ENCODE peak calls at places on chromosomes 6 and 20, in four cellular contexts. S is mammary epithelial cell, J is IMR-90, Y is mesendoderm. N is an unnamed sample.

GRCh38 chr6:36171573-36171972 is 25.0 kb upstream of the BRPF3 start:
- DNase-seq in S (no peak), J (no peak), Y (no peak), N (no peak)

GRCh38 chr6:1384549-1385128 is 4.7 kb upstream of the FOXF2 start:
- DNase-seq in S (no peak), J (no peak), Y (no peak), N (no peak)

GRCh38 chr20:3307695-3308094 is 68.7 kb upstream of the SLC4A11 start:
- DNase-seq in S (no peak), J (peak; percentile 19), Y (no peak), N (peak; percentile 68)

GRCh38 chr6:53065266-53066058 is at the start of gene FBXO9:
- DNase-seq in S (no peak), J (no peak), Y (peak; percentile 46), N (peak; percentile 83)

GRCh38 chr20:3250091-3250504 is 11.1 kb upstream of the SLC4A11 start:
- DNase-seq in S (no peak), J (no peak), Y (peak; percentile 91), N (no peak)

GRCh38 chr6:113690255-113690956 is 166.7 kb upstream of the MARCKS start:
- DNase-seq in S (peak; percentile 94), J (peak; percentile 94), Y (no peak), N (peak; percentile 88)

GRCh38 chr6:44494011-44494501 is 106.5 kb downstream of the CDC5L start:
- DNase-seq in S (peak; percentile 80), J (peak; percentile 76), Y (peak; percentile 32), N (peak; percentile 76)

GRCh38 chr20:59779656-59780380 is 153.6 kb downstream of the SYCP2 start:
- DNase-seq in S (no peak), J (no peak), Y (no peak), N (no peak)

GRCh38 chr6:116847234-116847633 is 18.4 kb upstream of the GPRC6A start:
- DNase-seq in S (peak; percentile 24), J (peak; percentile 41), Y (peak; percentile 35), N (peak; percentile 70)

GRCh38 chr6:131122007-131122406 is 13.3 kb upstream of the AKAP7 start:
- DNase-seq in S (no peak), J (peak; percentile 31), Y (no peak), N (no peak)

GRCh38 chr6:125511809-125512341 is 210.1 kb upstream of the HDDC2 start:
- DNase-seq in S (no peak), J (no peak), Y (no peak), N (peak; percentile 19)

GRCh38 chr6:54697423-54697822 is 149.1 kb upstream of the FAM83B start:
- DNase-seq in S (peak; percentile 37), J (peak; percentile 16), Y (peak; percentile 46), N (peak; percentile 52)

GRCh38 chr6:154501287-154501868 is 9.1 kb downstream of the CNKSR3 start:
- DNase-seq in S (no peak), J (no peak), Y (no peak), N (no peak)

GRCh38 chr6:56188429-56188828 is 59.0 kb downstream of the COL21A1 start:
- DNase-seq in S (no peak), J (no peak), Y (no peak), N (no peak)

GRCh38 chr6:25485820-25486559 is 166.0 kb upstream of the SCGN start:
- DNase-seq in S (no peak), J (no peak), Y (peak; percentile 38), N (no peak)

GRCh38 chr20:57013741-57014140 is 252.7 kb downstream of the BMP7 start:
- DNase-seq in S (peak; percentile 18), J (no peak), Y (peak; percentile 71), N (peak; percentile 15)

GRCh38 chr6:132003516-132004178 is 52.5 kb upstream of the CCN2 start:
- DNase-seq in S (peak; percentile 51), J (no peak), Y (no peak), N (no peak)

GRCh38 chr6:18119236-18119635 is 3.2 kb downstream of the NHLRC1 start:
- DNase-seq in S (no peak), J (no peak), Y (no peak), N (no peak)

GRCh38 chr20:48295445-48295903 is 510.2 kb upstream of the SULF2 start:
- DNase-seq in S (peak; percentile 88), J (peak; percentile 94), Y (peak; percentile 100), N (peak; percentile 94)

GRCh38 chr6:153183925-153184324 is 52.8 kb upstream of the RGS17 start:
- DNase-seq in S (no peak), J (no peak), Y (no peak), N (no peak)

GRCh38 chr6:169723991-169724553 is at the start of gene PHF10:
- DNase-seq in S (no peak), J (no peak), Y (peak; percentile 52), N (peak; percentile 75)

GRCh38 chr6:70312165-70312564 is 9.3 kb upstream of the COL9A1 start:
- DNase-seq in S (peak; percentile 98), J (peak; percentile 78), Y (peak; percentile 37), N (peak; percentile 33)

GRCh38 chr6:129195666-129196065 is 312.7 kb downstream of the LAMA2 start:
- DNase-seq in S (no peak), J (no peak), Y (peak; percentile 46), N (peak; percentile 34)

GRCh38 chr20:38002422-38002821 is 30.8 kb downstream of the TTI1 start:
- DNase-seq in S (no peak), J (no peak), Y (no peak), N (no peak)

GRCh38 chr6:142695016-142695415 is 250.0 kb downstream of the HIVEP2 start:
- DNase-seq in S (no peak), J (peak; percentile 35), Y (no peak), N (no peak)

GRCh38 chr20:47681977-47682812 is 103.1 kb downstream of the SULF2 start:
- DNase-seq in S (no peak), J (no peak), Y (no peak), N (no peak)

GRCh38 chr20:47272893-47273590 is 83.5 kb downstream of the ZMYND8 start:
- DNase-seq in S (peak; percentile 60), J (peak; percentile 71), Y (peak; percentile 81), N (peak; percentile 91)

GRCh38 chr6:12291785-12292604 is 1.8 kb downstream of the EDN1 start:
- DNase-seq in S (peak; percentile 44), J (peak; percentile 33), Y (peak; percentile 76), N (peak; percentile 50)

GRCh38 chr20:58650181-58650775 is 805 bp upstream of the STX16 start:
- DNase-seq in S (no peak), J (no peak), Y (no peak), N (no peak)

GRCh38 chr6:44985006-44985405 is 343.1 kb upstream of the RUNX2 start:
- DNase-seq in S (no peak), J (no peak), Y (no peak), N (no peak)

GRCh38 chr6:25301358-25301757 is 22.2 kb downstream of the CARMIL1 start:
- DNase-seq in S (no peak), J (no peak), Y (no peak), N (no peak)

GRCh38 chr6:139970591-139970991 is 596.1 kb upstream of the CITED2 start:
- DNase-seq in S (no peak), J (peak; percentile 63), Y (no peak), N (peak; percentile 28)

GRCh38 chr6:147947521-147947920 is 395.1 kb upstream of the SASH1 start:
- DNase-seq in S (no peak), J (peak; percentile 10), Y (no peak), N (peak; percentile 78)

GRCh38 chr6:104959453-104959858 is 2.5 kb downstream of the LIN28B start:
- DNase-seq in S (no peak), J (no peak), Y (peak; percentile 28), N (no peak)

GRCh38 chr6:3885262-3886036 is 36.3 kb downstream of the FAM50B start:
- DNase-seq in S (no peak), J (no peak), Y (peak; percentile 85), N (no peak)

GRCh38 chr20:38256966-38257365 is 3.6 kb downstream of the KIAA1755 start:
- DNase-seq in S (no peak), J (no peak), Y (no peak), N (no peak)

GRCh38 chr6:139148557-139149220 is 13.8 kb downstream of the HECA start:
- DNase-seq in S (no peak), J (peak; percentile 43), Y (no peak), N (no peak)

GRCh38 chr20:54573838-54574237 is 98.4 kb downstream of the DOK5 start:
- DNase-seq in S (no peak), J (no peak), Y (no peak), N (no peak)
- H3K4me3 ChIP-seq in S (no peak overlapping the region), J (no peak overlapping the region), Y (no peak overlapping the region), N (no peak overlapping the region)

DNA sequence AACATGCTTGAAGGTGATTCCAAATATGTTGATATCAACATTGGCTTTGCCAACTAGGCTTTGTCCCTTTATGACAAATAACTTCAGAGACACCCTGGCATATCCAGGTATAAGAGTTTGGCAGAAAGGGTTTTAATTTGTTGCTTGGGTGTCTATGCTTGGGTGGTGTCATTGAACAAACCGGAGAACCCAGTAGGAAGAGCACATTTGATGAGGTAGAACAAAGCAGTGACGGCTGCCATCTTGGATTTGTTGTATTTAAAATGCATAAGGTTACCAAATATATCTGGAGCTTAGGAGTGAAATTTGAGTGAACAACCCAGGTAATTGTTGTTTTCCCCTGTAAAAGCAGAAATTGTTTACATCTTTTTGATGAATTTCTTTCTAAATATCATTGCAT is 503.7 kb upstream of the JARID2 start:
- DNase-seq in S (no peak), J (no peak), Y (no peak), N (no peak)
- H3K9ac ChIP-seq in S (no peak overlapping the region), J (no peak overlapping the region), Y (no peak overlapping the region), N (no peak overlapping the region)

GRCh38 chr20:45012682-45013302 is 46.5 kb downstream of the STK4 start:
- DNase-seq in S (no peak), J (peak; percentile 57), Y (peak; percentile 82), N (peak; percentile 58)
- H3K36me3 ChIP-seq in S (peaks cover 5% of the 10 kb centered on the region), J (peaks cover 1% of the 10 kb centered on the region), Y (no peaks in the 10 kb centered on the region), N (peaks cover 5% of the 10 kb centered on the region)

DNA sequence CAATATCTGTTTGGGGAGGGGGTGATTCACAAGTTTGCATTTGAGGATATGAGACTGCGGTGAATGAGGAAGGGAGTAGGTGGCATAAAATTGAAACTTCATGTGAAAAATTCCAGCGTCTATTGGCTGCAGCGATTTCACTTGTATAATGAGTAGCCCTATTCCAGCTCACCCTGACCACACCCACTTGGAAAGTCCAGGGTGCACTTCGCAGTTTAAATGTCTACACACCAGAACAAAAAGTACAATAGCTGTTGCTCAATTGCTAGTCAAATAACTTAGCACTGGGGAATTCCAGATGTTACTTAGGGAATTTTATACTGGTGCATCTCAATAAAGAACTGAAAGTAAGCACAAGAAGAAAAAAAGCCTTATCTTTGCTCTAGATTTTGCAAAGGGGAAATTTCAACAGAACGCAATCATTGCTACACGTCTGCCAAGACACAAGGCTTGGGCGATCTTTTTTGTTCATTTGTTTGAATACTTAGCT is 6.3 kb downstream of the TNFAIP3 start:
- DNase-seq in S (peak; percentile 96), J (peak; percentile 92), Y (no peak), N (peak; percentile 96)
- H3K4me3 ChIP-seq in S (peak overlapping the region; percentile 32), J (peak overlapping the region; percentile 24), Y (no peak overlapping the region), N (peak overlapping the region; percentile 93)

GRCh38 chr6:135087803-135088202 is 33.2 kb upstream of the HBS1L start:
- DNase-seq in S (no peak), J (no peak), Y (no peak), N (no peak)

GRCh38 chr6:135089901-135090300 is 35.3 kb upstream of the HBS1L start:
- DNase-seq in S (no peak), J (no peak), Y (no peak), N (no peak)

GRCh38 chr6:135090819-135091218 is 36.2 kb upstream of the HBS1L start:
- DNase-seq in S (no peak), J (no peak), Y (no peak), N (no peak)

GRCh38 chr6:135088232-135088760 is 33.7 kb upstream of the HBS1L start:
- DNase-seq in S (no peak), J (no peak), Y (no peak), N (no peak)

GRCh38 chr6:135088818-135089809 is 34.5 kb upstream of the HBS1L start:
- DNase-seq in S (peak; percentile 81), J (peak; percentile 72), Y (peak; percentile 51), N (peak; percentile 71)
- H3K9ac ChIP-seq in S (no peak overlapping the region), J (no peak overlapping the region), Y (no peak overlapping the region), N (no peak overlapping the region)

N was measured in adipocyte.